ENCODE peak calls at places on chromosomes 1 and 21, in five cellular contexts. Z, X, M, P and I are unnamed samples. For H3K27me3, the result is how much of the 10 kb centered on the place peaks cover.

GRCh38 chr1:2972011-2972878 is 49.0 kb upstream of the ACTRT2 start:
- DNase-seq in Z (no peak), X (no peak), M (no peak), P (no peak), I (no peak)

GRCh38 chr1:2206813-2207488 is 12.4 kb upstream of the FAAP20 start:
- DNase-seq in Z (no peak), X (no peak), M (no peak), P (no peak), I (no peak)

GRCh38 chr1:55536466-55536865 is 321.3 kb upstream of the USP24 start:
- DNase-seq in Z (no peak), X (no peak), M (no peak), P (no peak), I (peak)

GRCh38 chr21:34743831-34744230 is 75.0 kb downstream of the CLIC6 start:
- DNase-seq in Z (no peak), X (no peak), M (no peak), P (no peak), I (peak)

GRCh38 chr1:197774691-197775281 is 494 bp downstream of the DENND1B start:
- DNase-seq in Z (no peak), X (peak), M (peak), P (peak), I (peak)

GRCh38 chr1:222387020-222387816 is 160.7 kb downstream of the HHIPL2 start:
- DNase-seq in Z (no peak), X (peak), M (peak), P (no peak), I (no peak)

GRCh38 chr1:24322636-24323177 is 3.5 kb downstream of the GRHL3 start:
- DNase-seq in Z (no peak), X (no peak), M (no peak), P (no peak), I (no peak)

GRCh38 chr1:65066766-65067490 is 81.1 kb upstream of the AK4 start:
- DNase-seq in Z (no peak), X (peak), M (peak), P (peak), I (peak)

GRCh38 chr1:19369396-19370090 is 57.4 kb downstream of the SLC66A1 start:
- DNase-seq in Z (no peak), X (peak), M (no peak), P (no peak), I (no peak)

GRCh38 chr1:2091611-2092604 is 41.7 kb downstream of the PRKCZ start:
- DNase-seq in Z (no peak), X (peak), M (peak), P (peak), I (peak)

GRCh38 chr1:18010945-18011344 is 96.7 kb upstream of the IGSF21 start:
- DNase-seq in Z (no peak), X (peak), M (peak), P (no peak), I (no peak)

GRCh38 chr1:18643154-18644012 is 12.7 kb downstream of the PAX7 start:
- DNase-seq in Z (no peak), X (peak), M (peak), P (no peak), I (peak)

GRCh38 chr1:2230781-2231666 is 2.9 kb downstream of the SKI start:
- DNase-seq in Z (no peak), X (no peak), M (no peak), P (peak), I (peak)

GRCh38 chr1:230144010-230144614 is 77.1 kb downstream of the GALNT2 start:
- DNase-seq in Z (no peak), X (no peak), M (no peak), P (no peak), I (no peak)

GRCh38 chr1:81305997-81306452 is 494.7 kb upstream of the ADGRL2 start:
- DNase-seq in Z (no peak), X (peak), M (peak), P (no peak), I (peak)

GRCh38 chr1:201353186-201353940 is 24.1 kb downstream of the TNNT2 start:
- DNase-seq in Z (no peak), X (no peak), M (no peak), P (no peak), I (no peak)

GRCh38 chr1:6438047-6438525 is 13.5 kb downstream of the ESPN start:
- DNase-seq in Z (peak), X (peak), M (peak), P (peak), I (peak)

GRCh38 chr1:24905979-24906720 is 23.9 kb downstream of the RUNX3 start:
- DNase-seq in Z (no peak), X (no peak), M (no peak), P (no peak), I (no peak)

GRCh38 chr1:161179698-161180097 is 2.4 kb upstream of the B4GALT3 start:
- DNase-seq in Z (no peak), X (no peak), M (no peak), P (no peak), I (no peak)

GRCh38 chr1:161182214-161182613 is 4.9 kb upstream of the B4GALT3 start:
- DNase-seq in Z (peak), X (no peak), M (no peak), P (peak), I (peak)

GRCh38 chr1:161177112-161177935 is at the start of gene B4GALT3:
- DNase-seq in Z (no peak), X (peak), M (peak), P (peak), I (peak)

GRCh38 chr1:161177936-161178244 is 583 bp upstream of the B4GALT3 start:
- DNase-seq in Z (no peak), X (no peak), M (no peak), P (no peak), I (no peak)

DNA sequence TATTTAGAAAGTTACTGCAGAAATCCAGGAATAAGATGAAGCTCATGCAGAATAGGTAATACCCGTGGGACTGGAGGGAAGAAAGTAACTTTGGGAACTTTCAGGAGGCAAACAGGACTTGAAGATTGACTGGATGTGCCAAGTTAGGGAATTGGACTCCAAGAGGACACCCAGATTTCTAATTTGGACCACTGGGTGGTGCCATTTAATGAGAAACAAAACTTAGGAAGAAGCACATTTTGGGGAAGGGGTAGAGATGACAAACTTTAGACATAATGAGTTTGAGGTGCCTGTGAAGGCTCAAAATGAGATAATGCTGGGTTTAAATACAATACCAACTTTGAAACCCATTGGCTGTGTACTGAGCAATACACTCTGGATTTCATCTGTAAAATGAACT is 3.3 kb upstream of the B4GALT3 start:
- DNase-seq in Z (no peak), X (peak), M (peak), P (no peak), I (no peak)
- H3K27me3 ChIP-seq in Z (under half), X (under half), M (under half), P (under half), I (under half)

GRCh38 chr1:156145622-156146005 is 7.8 kb upstream of the SEMA4A start:
- DNase-seq in Z (no peak), X (no peak), M (no peak), P (no peak), I (no peak)

GRCh38 chr1:156144747-156145146 is 8.6 kb upstream of the SEMA4A start:
- DNase-seq in Z (no peak), X (no peak), M (no peak), P (no peak), I (no peak)

GRCh38 chr1:156146006-156146748 is 7.2 kb upstream of the SEMA4A start:
- DNase-seq in Z (peak), X (peak), M (peak), P (peak), I (peak)

GRCh38 chr1:156148236-156148635 is 5.1 kb upstream of the SEMA4A start:
- DNase-seq in Z (peak), X (no peak), M (no peak), P (no peak), I (no peak)

DNA sequence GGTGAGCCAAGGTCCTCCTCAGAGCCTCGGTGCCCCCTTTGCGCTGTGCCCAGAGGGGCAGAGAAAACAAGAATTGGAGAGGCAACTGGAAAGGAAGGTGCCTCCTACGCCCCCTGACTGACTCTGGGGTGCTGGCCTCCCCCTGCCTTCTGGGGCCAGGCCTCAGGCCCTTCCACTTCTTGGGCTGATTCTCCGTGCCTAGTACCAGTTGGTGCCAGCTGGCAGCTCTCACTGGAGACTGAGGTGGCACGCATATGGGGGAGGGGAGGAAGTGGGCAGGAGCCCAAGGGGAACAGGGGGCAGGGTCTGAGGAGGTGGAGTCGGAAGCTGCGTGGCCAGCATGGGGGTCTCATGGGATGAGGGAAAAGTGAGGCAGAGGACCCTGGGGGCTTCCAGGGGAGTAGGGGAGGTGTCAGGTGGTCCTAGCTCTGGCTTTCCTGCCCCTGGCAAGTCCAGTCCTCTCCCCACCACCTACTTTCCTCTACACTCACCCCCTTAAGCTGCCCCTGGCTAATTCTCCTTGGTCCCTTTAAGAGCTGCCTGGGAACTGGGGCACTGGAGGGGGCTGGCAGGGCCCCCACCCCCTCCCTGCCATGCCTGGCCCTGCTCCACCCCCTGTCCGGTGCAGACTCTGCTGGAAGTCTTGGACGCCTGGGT is 6.5 kb upstream of the SEMA4A start:
- DNase-seq in Z (no peak), X (no peak), M (no peak), P (no peak), I (no peak)
- H3K4me3 ChIP-seq in Z (peak), X (no peak), M (peak), P (no peak), I (no peak)

GRCh38 chr1:103309761-103310160 is 201.4 kb upstream of the COL11A1 start:
- DNase-seq in Z (no peak), X (no peak), M (no peak), P (no peak), I (no peak)
- H3K27me3 ChIP-seq in Z (under half), X (under half), M (under half), P (under half), I (under half)

GRCh38 chr1:94924967-94925366 is 1.9 kb downstream of the CNN3 start:
- DNase-seq in Z (no peak), X (no peak), M (peak), P (no peak), I (peak)

GRCh38 chr1:94927405-94928175 is 680 bp upstream of the CNN3 start:
- DNase-seq in Z (no peak), X (peak), M (peak), P (no peak), I (peak)

GRCh38 chr1:94926915-94927404 is at the start of gene CNN3:
- DNase-seq in Z (peak), X (peak), M (peak), P (peak), I (peak)

GRCh38 chr1:94926365-94926914 is 470 bp downstream of the CNN3 start:
- DNase-seq in Z (no peak), X (peak), M (peak), P (no peak), I (peak)

GRCh38 chr1:94925561-94926364 is 1.1 kb downstream of the CNN3 start:
- DNase-seq in Z (peak), X (peak), M (peak), P (no peak), I (peak)
- H3K4me3 ChIP-seq in Z (peak), X (peak), M (peak), P (peak), I (peak)